ENCODE peak calls at places on chromosome 1, in six cellular contexts. One of them, this sample, is unnamed.

GRCh38 chr1:25958475-25958874 is 39.4 kb downstream of the PAFAH2 start:
- DNase-seq in heart right ventricle: no peak
- DNase-seq in sigmoid colon: no peak
- DNase-seq in ascending aorta: no peak
- DNase-seq in fibroblast of lung: peak; percentile 90
- DNase-seq in thoracic aorta: no peak
- DNase-seq in this sample: no peak

GRCh38 chr1:180571060-180571831 is 12.5 kb downstream of the OVAAL start:
- DNase-seq in thoracic aorta: no peak
- DNase-seq in ascending aorta: no peak
- DNase-seq in heart right ventricle: no peak
- DNase-seq in sigmoid colon: no peak
- DNase-seq in fibroblast of lung: peak; percentile 79
- DNase-seq in this sample: no peak

GRCh38 chr1:20302093-20302471 is 11.4 kb downstream of the VWA5B1 start:
- DNase-seq in thoracic aorta: no peak
- DNase-seq in ascending aorta: no peak
- DNase-seq in fibroblast of lung: peak; percentile 80
- DNase-seq in heart right ventricle: peak; percentile 16
- DNase-seq in sigmoid colon: no peak
- DNase-seq in this sample: no peak

GRCh38 chr1:25562101-25562927 is 18.9 kb downstream of the LDLRAP1 start:
- DNase-seq in fibroblast of lung: no peak
- DNase-seq in thoracic aorta: no peak
- DNase-seq in heart right ventricle: no peak
- DNase-seq in ascending aorta: no peak
- DNase-seq in sigmoid colon: no peak
- DNase-seq in this sample: no peak

GRCh38 chr1:81549588-81550127 is 251.1 kb upstream of the ADGRL2 start:
- DNase-seq in thoracic aorta: no peak
- DNase-seq in ascending aorta: no peak
- DNase-seq in fibroblast of lung: peak; percentile 35
- DNase-seq in sigmoid colon: no peak
- DNase-seq in heart right ventricle: no peak
- DNase-seq in this sample: no peak

GRCh38 chr1:23673086-23673813 is 18.4 kb upstream of the RPL11 start:
- DNase-seq in ascending aorta: no peak
- DNase-seq in fibroblast of lung: peak; percentile 48
- DNase-seq in sigmoid colon: no peak
- DNase-seq in heart right ventricle: peak; percentile 29
- DNase-seq in thoracic aorta: no peak
- DNase-seq in this sample: peak; percentile 94

GRCh38 chr1:51444534-51445192 is 74.4 kb downstream of the EPS15 start:
- DNase-seq in ascending aorta: no peak
- DNase-seq in heart right ventricle: no peak
- DNase-seq in thoracic aorta: no peak
- DNase-seq in fibroblast of lung: no peak
- DNase-seq in sigmoid colon: no peak
- DNase-seq in this sample: no peak

GRCh38 chr1:52658795-52659194 is 25.8 kb downstream of the SHISAL2A start:
- DNase-seq in sigmoid colon: no peak
- DNase-seq in fibroblast of lung: no peak
- DNase-seq in heart right ventricle: no peak
- DNase-seq in thoracic aorta: no peak
- DNase-seq in ascending aorta: no peak
- DNase-seq in this sample: no peak

GRCh38 chr1:62285984-62286481 is 33.2 kb downstream of the KANK4 start:
- DNase-seq in heart right ventricle: no peak
- DNase-seq in fibroblast of lung: no peak
- DNase-seq in thoracic aorta: no peak
- DNase-seq in ascending aorta: no peak
- DNase-seq in sigmoid colon: no peak
- DNase-seq in this sample: peak; percentile 86

GRCh38 chr1:25469177-25469576 is 38.5 kb downstream of the MACO1 start:
- DNase-seq in fibroblast of lung: peak; percentile 71
- DNase-seq in thoracic aorta: no peak
- DNase-seq in sigmoid colon: no peak
- DNase-seq in heart right ventricle: no peak
- DNase-seq in ascending aorta: no peak
- DNase-seq in this sample: no peak

GRCh38 chr1:174652496-174653280 is 204.9 kb downstream of the GPR52 start:
- DNase-seq in thoracic aorta: no peak
- DNase-seq in fibroblast of lung: no peak
- DNase-seq in sigmoid colon: no peak
- DNase-seq in heart right ventricle: no peak
- DNase-seq in ascending aorta: no peak
- DNase-seq in this sample: peak; percentile 71

GRCh38 chr1:185972096-185972875 is 238.1 kb downstream of the HMCN1 start:
- DNase-seq in ascending aorta: no peak
- DNase-seq in sigmoid colon: no peak
- DNase-seq in heart right ventricle: no peak
- DNase-seq in fibroblast of lung: peak; percentile 74
- DNase-seq in thoracic aorta: no peak
- DNase-seq in this sample: no peak

GRCh38 chr1:43577647-43578542 is 47.2 kb downstream of the PTPRF start:
- DNase-seq in thoracic aorta: no peak
- DNase-seq in ascending aorta: no peak
- DNase-seq in heart right ventricle: no peak
- DNase-seq in sigmoid colon: no peak
- DNase-seq in fibroblast of lung: no peak
- DNase-seq in this sample: no peak

GRCh38 chr1:212368073-212368484 is 46.6 kb downstream of the PACC1 start:
- DNase-seq in heart right ventricle: peak; percentile 58
- DNase-seq in thoracic aorta: no peak
- DNase-seq in sigmoid colon: no peak
- DNase-seq in fibroblast of lung: peak; percentile 59
- DNase-seq in ascending aorta: peak; percentile 70
- DNase-seq in this sample: peak; percentile 86

GRCh38 chr1:175742790-175743459 is 470 bp downstream of the TNR start:
- DNase-seq in heart right ventricle: peak; percentile 6
- DNase-seq in sigmoid colon: no peak
- DNase-seq in thoracic aorta: no peak
- DNase-seq in ascending aorta: no peak
- DNase-seq in fibroblast of lung: peak; percentile 38
- DNase-seq in this sample: peak; percentile 83

GRCh38 chr1:160877221-160877620 is 7.8 kb downstream of the ITLN1 start:
- DNase-seq in thoracic aorta: no peak
- DNase-seq in sigmoid colon: no peak
- DNase-seq in ascending aorta: no peak
- DNase-seq in fibroblast of lung: no peak
- DNase-seq in heart right ventricle: no peak
- DNase-seq in this sample: no peak
- TF ChIP-seq CTCF in thoracic aorta: no peak
- TF ChIP-seq CTCF in sigmoid colon: no peak
- TF ChIP-seq CTCF in ascending aorta: no peak
- TF ChIP-seq CTCF in fibroblast of lung: no peak
- TF ChIP-seq CTCF in heart right ventricle: no peak
- TF ChIP-seq CTCF in this sample: peak; percentile 68

GRCh38 chr1:201299968-201300367 is 16.7 kb downstream of the PKP1 start:
- DNase-seq in ascending aorta: no peak
- DNase-seq in fibroblast of lung: peak; percentile 54
- DNase-seq in sigmoid colon: no peak
- DNase-seq in thoracic aorta: no peak
- DNase-seq in heart right ventricle: peak; percentile 28
- DNase-seq in this sample: no peak

GRCh38 chr1:201298381-201299367 is 15.4 kb downstream of the PKP1 start:
- DNase-seq in ascending aorta: no peak
- DNase-seq in heart right ventricle: no peak
- DNase-seq in fibroblast of lung: no peak
- DNase-seq in sigmoid colon: no peak
- DNase-seq in thoracic aorta: no peak
- DNase-seq in this sample: no peak

GRCh38 chr1:201305815-201306214 is 22.5 kb downstream of the PKP1 start:
- DNase-seq in thoracic aorta: no peak
- DNase-seq in fibroblast of lung: no peak
- DNase-seq in heart right ventricle: no peak
- DNase-seq in sigmoid colon: no peak
- DNase-seq in ascending aorta: no peak
- DNase-seq in this sample: no peak

GRCh38 chr1:201304126-201304525 is 20.8 kb downstream of the PKP1 start:
- DNase-seq in ascending aorta: no peak
- DNase-seq in sigmoid colon: no peak
- DNase-seq in thoracic aorta: no peak
- DNase-seq in heart right ventricle: no peak
- DNase-seq in fibroblast of lung: no peak
- DNase-seq in this sample: no peak

DNA sequence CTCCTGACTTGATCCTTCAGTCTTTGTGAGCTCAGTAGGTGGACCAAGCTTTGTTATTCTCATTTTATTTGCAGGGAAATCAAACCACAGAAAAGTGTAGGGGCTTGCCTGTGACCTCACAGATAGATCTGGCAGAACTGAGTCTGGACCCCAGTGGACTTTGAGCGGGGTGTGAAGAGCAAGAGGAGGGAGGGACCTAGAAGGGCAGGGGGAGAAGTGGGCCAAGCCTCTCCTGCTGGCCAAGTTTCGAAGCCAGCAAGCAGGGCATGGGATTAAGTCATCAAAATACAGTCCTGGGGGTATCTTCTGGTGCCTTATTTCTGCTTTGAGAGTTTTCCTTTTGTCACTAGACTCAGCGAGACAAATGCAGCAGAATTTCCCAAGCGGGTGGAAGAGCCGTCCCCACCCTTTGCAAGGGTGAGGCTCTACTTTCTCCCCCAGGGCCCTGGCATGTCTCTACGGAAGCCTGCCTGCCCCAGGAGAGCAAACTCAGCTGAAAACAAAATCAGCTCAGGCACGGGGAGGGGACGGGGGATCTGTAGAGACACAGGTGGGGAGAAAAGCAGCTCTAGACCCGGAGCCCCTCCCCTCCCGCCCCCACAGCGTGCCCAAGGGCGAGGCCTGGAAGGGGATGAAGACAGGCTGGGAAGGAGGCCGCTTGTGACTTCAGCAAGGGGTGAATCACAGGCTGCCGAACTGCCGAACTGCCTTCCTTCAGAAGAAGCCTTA is 19.0 kb downstream of the PKP1 start:
- DNase-seq in fibroblast of lung: peak; percentile 40
- DNase-seq in sigmoid colon: no peak
- DNase-seq in heart right ventricle: no peak
- DNase-seq in ascending aorta: no peak
- DNase-seq in thoracic aorta: no peak
- DNase-seq in this sample: no peak
- H3K27me3 ChIP-seq in fibroblast of lung: peaks cover 18% of the 10 kb centered on the region
- H3K27me3 ChIP-seq in sigmoid colon: peaks cover 8% of the 10 kb centered on the region
- H3K27me3 ChIP-seq in heart right ventricle: peaks cover 8% of the 10 kb centered on the region
- H3K27me3 ChIP-seq in ascending aorta: no peaks in the 10 kb centered on the region
- H3K27me3 ChIP-seq in thoracic aorta: no peaks in the 10 kb centered on the region
- H3K27me3 ChIP-seq in this sample: no peaks in the 10 kb centered on the region

DNA sequence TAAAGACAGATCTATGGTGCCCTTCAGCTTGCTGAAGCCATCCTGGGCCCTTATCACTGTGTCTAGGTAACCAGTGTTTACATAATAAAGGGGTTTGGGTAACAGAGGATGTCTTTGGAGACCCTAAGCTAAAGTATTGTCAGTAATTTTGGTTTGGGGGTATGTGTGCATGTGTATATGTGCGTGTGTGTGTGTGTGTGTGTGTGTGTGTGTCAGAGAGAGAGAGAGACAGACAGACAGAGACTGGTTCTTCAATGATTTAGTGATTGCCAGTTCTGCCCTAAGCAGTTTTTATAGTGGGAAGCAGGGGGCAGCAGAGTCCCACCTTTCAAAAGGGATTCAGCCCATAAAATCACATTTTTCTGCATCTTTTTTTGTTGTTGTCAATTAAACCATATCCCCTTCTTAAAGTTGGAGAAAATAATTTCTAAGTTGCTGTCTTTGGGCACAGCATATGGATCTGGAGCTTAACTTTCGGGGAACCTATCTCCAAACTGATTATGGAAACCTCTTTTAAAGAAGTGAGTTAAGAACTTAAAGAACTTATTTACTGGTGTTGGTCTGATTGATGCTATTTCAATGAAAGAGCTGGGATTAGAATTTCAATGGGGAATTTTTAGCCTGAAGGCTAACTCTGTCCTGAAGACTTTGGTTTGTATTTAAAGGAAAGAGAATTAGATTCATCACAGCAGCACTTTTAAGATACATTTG is 51.1 kb downstream of the ZNF326 start:
- DNase-seq in fibroblast of lung: peak; percentile 2
- DNase-seq in thoracic aorta: no peak
- DNase-seq in sigmoid colon: no peak
- DNase-seq in heart right ventricle: no peak
- DNase-seq in ascending aorta: no peak
- DNase-seq in this sample: peak; percentile 79
- TF ChIP-seq CTCF in fibroblast of lung: peak; percentile 58
- TF ChIP-seq CTCF in thoracic aorta: peak; percentile 29
- TF ChIP-seq CTCF in sigmoid colon: no peak
- TF ChIP-seq CTCF in heart right ventricle: peak; percentile 47
- TF ChIP-seq CTCF in ascending aorta: peak; percentile 49
- TF ChIP-seq CTCF in this sample: peak; percentile 84

DNA sequence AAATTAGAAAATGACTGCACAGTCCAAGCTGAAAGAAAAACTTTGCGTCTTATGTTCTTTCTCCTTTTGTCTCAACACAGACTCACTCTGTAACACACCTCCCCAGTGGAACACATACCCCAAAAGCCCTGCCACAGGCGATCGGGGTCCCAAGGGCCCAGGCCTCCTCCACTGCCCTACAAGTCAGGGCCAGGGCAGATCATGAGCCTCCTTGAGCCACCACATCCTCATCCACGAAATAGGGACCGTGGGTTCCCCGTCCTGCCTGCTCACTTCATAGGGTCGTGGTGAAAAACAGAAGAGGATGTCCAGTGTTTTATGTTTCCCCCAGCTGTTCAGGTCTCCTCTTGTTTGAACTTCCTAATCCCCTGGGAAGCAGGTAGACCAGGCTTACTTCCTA is 116.7 kb downstream of the KCNN3 start:
- DNase-seq in ascending aorta: peak; percentile 24
- DNase-seq in sigmoid colon: peak; percentile 52
- DNase-seq in thoracic aorta: no peak
- DNase-seq in heart right ventricle: no peak
- DNase-seq in fibroblast of lung: no peak
- DNase-seq in this sample: no peak
- H3K27me3 ChIP-seq in ascending aorta: no peaks in the 10 kb centered on the region
- H3K27me3 ChIP-seq in sigmoid colon: peaks cover 2% of the 10 kb centered on the region
- H3K27me3 ChIP-seq in thoracic aorta: no peaks in the 10 kb centered on the region
- H3K27me3 ChIP-seq in heart right ventricle: peaks cover 4% of the 10 kb centered on the region
- H3K27me3 ChIP-seq in fibroblast of lung: peaks cover 23% of the 10 kb centered on the region
- H3K27me3 ChIP-seq in this sample: peaks cover 54% of the 10 kb centered on the region

GRCh38 chr1:202561726-202562442 is 148.4 kb downstream of the SYT2 start:
- DNase-seq in heart right ventricle: no peak
- DNase-seq in fibroblast of lung: no peak
- DNase-seq in ascending aorta: no peak
- DNase-seq in thoracic aorta: no peak
- DNase-seq in sigmoid colon: no peak
- DNase-seq in this sample: no peak
- TF ChIP-seq CTCF in heart right ventricle: no peak
- TF ChIP-seq CTCF in fibroblast of lung: peak; percentile 27
- TF ChIP-seq CTCF in ascending aorta: peak; percentile 11
- TF ChIP-seq CTCF in thoracic aorta: peak; percentile 41
- TF ChIP-seq CTCF in sigmoid colon: no peak
- TF ChIP-seq CTCF in this sample: peak; percentile 75

This sample was measured in endodermal cell.